ENCODE peak calls at places on chromosomes 4 and X, in six cellular contexts. A, D, M, B, L and V are unnamed samples.

GRCh38 chrX:16418650-16419049 is 231.3 kb upstream of the S100G start:
- DNase-seq in A (no peak), D (no peak), M (no peak), B (no peak), L (no peak), V (no peak)

GRCh38 chrX:110244951-110245480 is 72.9 kb downstream of the AMMECR1 start:
- DNase-seq in A (no peak), D (no peak), M (no peak), B (no peak), L (no peak), V (no peak)

GRCh38 chr4:168560184-168560834 is 63.5 kb downstream of the PALLD start:
- DNase-seq in A (no peak), D (no peak), M (no peak), B (no peak), L (no peak), V (no peak)

GRCh38 chrX:120260369-120260768 is 9.8 kb downstream of the ZBTB33 start:
- DNase-seq in A (no peak), D (no peak), M (no peak), B (peak), L (no peak), V (no peak)

GRCh38 chr4:162959056-162959455 is 207.6 kb downstream of the NAF1 start:
- DNase-seq in A (no peak), D (no peak), M (no peak), B (no peak), L (no peak), V (no peak)

GRCh38 chr4:46389301-46389761 is 597 bp downstream of the GABRA2 start:
- DNase-seq in A (peak), D (no peak), M (no peak), B (no peak), L (no peak), V (no peak)

GRCh38 chr4:124025423-124025822 is 628.8 kb downstream of the SPRY1 start:
- DNase-seq in A (no peak), D (no peak), M (no peak), B (no peak), L (no peak), V (no peak)

GRCh38 chrX:136752796-136753195 is 27.9 kb downstream of the ARHGEF6 start:
- DNase-seq in A (no peak), D (no peak), M (no peak), B (no peak), L (no peak), V (no peak)

GRCh38 chr4:6324999-6325790 is 55.5 kb downstream of the WFS1 start:
- DNase-seq in A (no peak), D (no peak), M (peak), B (peak), L (no peak), V (no peak)

GRCh38 chrX:25034889-25035288 is 19.1 kb upstream of the ARX start:
- DNase-seq in A (no peak), D (no peak), M (no peak), B (no peak), L (no peak), V (no peak)

GRCh38 chrX:10649286-10649685 is 28.9 kb upstream of the MID1 start:
- DNase-seq in A (no peak), D (no peak), M (no peak), B (no peak), L (no peak), V (no peak)

GRCh38 chr4:188127157-188127874 is 11.9 kb upstream of the TRIML1 start:
- DNase-seq in A (no peak), D (no peak), M (no peak), B (no peak), L (no peak), V (no peak)

GRCh38 chr4:178462710-178463109 is 1020.5 kb upstream of the AGA start:
- DNase-seq in A (no peak), D (no peak), M (no peak), B (no peak), L (no peak), V (no peak)

GRCh38 chr4:89056292-89056952 is 563 bp downstream of the FAM13A start:
- DNase-seq in A (no peak), D (no peak), M (no peak), B (no peak), L (no peak), V (no peak)

GRCh38 chr4:179663641-179664431 is 2221.6 kb upstream of the AGA start:
- DNase-seq in A (no peak), D (no peak), M (no peak), B (no peak), L (no peak), V (no peak)

GRCh38 chr4:55509272-55509671 is 37.4 kb downstream of the CLOCK start:
- DNase-seq in A (no peak), D (no peak), M (no peak), B (no peak), L (no peak), V (no peak)

GRCh38 chrX:11664211-11664888 is 1.4 kb downstream of the ARHGAP6 start:
- DNase-seq in A (peak), D (peak), M (peak), B (no peak), L (no peak), V (no peak)

GRCh38 chrX:18428006-18428405 is 2.6 kb downstream of the CDKL5 start:
- DNase-seq in A (no peak), D (no peak), M (no peak), B (no peak), L (no peak), V (no peak)

GRCh38 chr4:153257151-153257620 is 52.9 kb downstream of the TRIM2 start:
- DNase-seq in A (no peak), D (no peak), M (no peak), B (no peak), L (no peak), V (no peak)

GRCh38 chrX:132956421-132957210 is 1.8 kb downstream of the HS6ST2 start:
- DNase-seq in A (peak), D (no peak), M (no peak), B (no peak), L (no peak), V (no peak)

GRCh38 chr4:143402776-143403550 is 66.3 kb downstream of the GAB1 start:
- DNase-seq in A (no peak), D (no peak), M (no peak), B (no peak), L (no peak), V (no peak)

GRCh38 chrX:41086627-41086932 is 1.3 kb downstream of the USP9X start:
- DNase-seq in A (no peak), D (no peak), M (no peak), B (no peak), L (no peak), V (no peak)

GRCh38 chrX:119763175-119763574 is 4.8 kb downstream of the SOWAHD start:
- DNase-seq in A (no peak), D (no peak), M (no peak), B (no peak), L (peak), V (no peak)

GRCh38 chr4:143289370-143289769 is 47.3 kb upstream of the GAB1 start:
- DNase-seq in A (no peak), D (no peak), M (no peak), B (no peak), L (no peak), V (no peak)

GRCh38 chr4:144518181-144518895 is 127.6 kb upstream of the HHIP start:
- DNase-seq in A (no peak), D (no peak), M (no peak), B (no peak), L (no peak), V (no peak)

GRCh38 chrX:69555396-69556023 is 51.4 kb downstream of the NALF2 start:
- DNase-seq in A (no peak), D (no peak), M (no peak), B (no peak), L (no peak), V (no peak)

GRCh38 chrX:29470029-29470428 is 745.3 kb upstream of the MAGEB2 start:
- DNase-seq in A (no peak), D (no peak), M (no peak), B (no peak), L (no peak), V (no peak)

GRCh38 chr4:21680326-21680898 is 268.2 kb downstream of the KCNIP4 start:
- DNase-seq in A (no peak), D (no peak), M (no peak), B (no peak), L (no peak), V (no peak)

GRCh38 chrX:74178536-74178935 is 125.4 kb upstream of the ZCCHC13 start:
- DNase-seq in A (no peak), D (no peak), M (no peak), B (no peak), L (no peak), V (no peak)

GRCh38 chr4:169243808-169244207 is 26.9 kb downstream of the SH3RF1 start:
- DNase-seq in A (no peak), D (no peak), M (no peak), B (no peak), L (no peak), V (no peak)

GRCh38 chrX:20968996-20969395 is 405.2 kb upstream of the CNKSR2 start:
- DNase-seq in A (no peak), D (no peak), M (no peak), B (no peak), L (peak), V (no peak)

GRCh38 chr4:152971053-152971452 is 34.9 kb downstream of the FHDC1 start:
- DNase-seq in A (no peak), D (no peak), M (no peak), B (no peak), L (no peak), V (no peak)

GRCh38 chr4:74268643-74269042 is 39.6 kb upstream of the EPGN start:
- DNase-seq in A (no peak), D (no peak), M (no peak), B (no peak), L (no peak), V (no peak)